ENCODE peak calls at places on chromosomes 5 and 9, in seven cellular contexts. G, P, B, D, E, J and Q are unnamed samples.

GRCh38 chr9:69671904-69672827 is at the start of gene APBA1:
- DNase-seq in G (peak; percentile 21), P (peak; percentile 65), B (peak; percentile 74), D (no peak), E (peak; percentile 43), J (no peak), Q (peak; percentile 22)

GRCh38 chr5:134438641-134439621 is 27.2 kb upstream of the CDKN2AIPNL start:
- DNase-seq in G (no peak), P (peak; percentile 83), B (peak; percentile 97), D (peak; percentile 46), E (no peak), J (peak; percentile 93), Q (peak; percentile 97)

GRCh38 chr5:102668220-102668930 is 86.7 kb upstream of the PAM start:
- DNase-seq in G (no peak), P (no peak), B (no peak), D (no peak), E (no peak), J (peak; percentile 71), Q (peak; percentile 96)

GRCh38 chr5:144183254-144183889 is 12.7 kb downstream of the KCTD16 start:
- DNase-seq in G (peak; percentile 66), P (no peak), B (peak; percentile 82), D (peak; percentile 66), E (no peak), J (peak; percentile 68), Q (no peak)

GRCh38 chr5:1246711-1247431 is 21.7 kb downstream of the SLC6A18 start:
- DNase-seq in G (no peak), P (peak; percentile 50), B (peak; percentile 38), D (no peak), E (no peak), J (peak; percentile 59), Q (peak; percentile 23)

GRCh38 chr5:145797336-145797735 is 37.8 kb downstream of the PRELID2 start:
- DNase-seq in G (no peak), P (no peak), B (peak; percentile 10), D (no peak), E (no peak), J (peak; percentile 31), Q (peak; percentile 41)

GRCh38 chr9:91033802-91034201 is 232.2 kb downstream of the SYK start:
- DNase-seq in G (peak; percentile 40), P (no peak), B (peak; percentile 22), D (no peak), E (no peak), J (peak; percentile 15), Q (no peak)

GRCh38 chr9:118305371-118305770 is 601.2 kb downstream of the TLR4 start:
- DNase-seq in G (no peak), P (peak; percentile 40), B (no peak), D (no peak), E (no peak), J (no peak), Q (peak; percentile 25)